ENCODE peak calls at places on chromosomes 13 and 19, in five cellular contexts. One of them, this sample, is unnamed. For H3K36me3, the result is how much of the 10 kb centered on the place peaks cover.

GRCh38 chr19:12647490-12648071 is 19.0 kb downstream of the MAN2B1 start:
- DNase-seq in MM.1S: no peak
- DNase-seq in small intestine: peak
- DNase-seq in heart right ventricle: peak
- DNase-seq in tibial artery: no peak
- DNase-seq in this sample: no peak

GRCh38 chr19:38228491-38229439 is 4.7 kb upstream of the DPF1 start:
- DNase-seq in heart right ventricle: no peak
- DNase-seq in small intestine: no peak
- DNase-seq in tibial artery: no peak
- DNase-seq in MM.1S: no peak
- DNase-seq in this sample: no peak

GRCh38 chr13:98405107-98405571 is 171.8 kb downstream of the STK24 start:
- DNase-seq in heart right ventricle: no peak
- DNase-seq in MM.1S: no peak
- DNase-seq in tibial artery: no peak
- DNase-seq in small intestine: no peak
- DNase-seq in this sample: no peak

GRCh38 chr19:8494158-8494557 is 8.3 kb downstream of the PRAM1 start:
- DNase-seq in MM.1S: no peak
- DNase-seq in heart right ventricle: no peak
- DNase-seq in small intestine: no peak
- DNase-seq in tibial artery: no peak
- DNase-seq in this sample: no peak

GRCh38 chr19:46133101-46133627 is 8.7 kb upstream of the IGFL3 start:
- DNase-seq in MM.1S: no peak
- DNase-seq in tibial artery: peak
- DNase-seq in heart right ventricle: no peak
- DNase-seq in small intestine: peak
- DNase-seq in this sample: peak

GRCh38 chr13:21045101-21045500 is 16.3 kb downstream of the LATS2 start:
- DNase-seq in heart right ventricle: no peak
- DNase-seq in small intestine: no peak
- DNase-seq in MM.1S: no peak
- DNase-seq in tibial artery: no peak
- DNase-seq in this sample: no peak

GRCh38 chr13:59750860-59751259 is 412.9 kb downstream of the DIAPH3 start:
- DNase-seq in MM.1S: no peak
- DNase-seq in heart right ventricle: no peak
- DNase-seq in tibial artery: no peak
- DNase-seq in small intestine: no peak
- DNase-seq in this sample: no peak

GRCh38 chr19:47315125-47315821 is 5.6 kb downstream of the C5AR1 start:
- DNase-seq in MM.1S: peak
- DNase-seq in tibial artery: peak
- DNase-seq in heart right ventricle: no peak
- DNase-seq in small intestine: peak
- DNase-seq in this sample: peak

GRCh38 chr13:92225861-92226260 is 827.4 kb downstream of the GPC5 start:
- DNase-seq in heart right ventricle: no peak
- DNase-seq in tibial artery: no peak
- DNase-seq in MM.1S: no peak
- DNase-seq in small intestine: no peak
- DNase-seq in this sample: no peak

GRCh38 chr13:65971541-65971940 is 1258.6 kb downstream of the PCDH9 start:
- DNase-seq in tibial artery: no peak
- DNase-seq in MM.1S: no peak
- DNase-seq in heart right ventricle: no peak
- DNase-seq in small intestine: no peak
- DNase-seq in this sample: no peak

DNA sequence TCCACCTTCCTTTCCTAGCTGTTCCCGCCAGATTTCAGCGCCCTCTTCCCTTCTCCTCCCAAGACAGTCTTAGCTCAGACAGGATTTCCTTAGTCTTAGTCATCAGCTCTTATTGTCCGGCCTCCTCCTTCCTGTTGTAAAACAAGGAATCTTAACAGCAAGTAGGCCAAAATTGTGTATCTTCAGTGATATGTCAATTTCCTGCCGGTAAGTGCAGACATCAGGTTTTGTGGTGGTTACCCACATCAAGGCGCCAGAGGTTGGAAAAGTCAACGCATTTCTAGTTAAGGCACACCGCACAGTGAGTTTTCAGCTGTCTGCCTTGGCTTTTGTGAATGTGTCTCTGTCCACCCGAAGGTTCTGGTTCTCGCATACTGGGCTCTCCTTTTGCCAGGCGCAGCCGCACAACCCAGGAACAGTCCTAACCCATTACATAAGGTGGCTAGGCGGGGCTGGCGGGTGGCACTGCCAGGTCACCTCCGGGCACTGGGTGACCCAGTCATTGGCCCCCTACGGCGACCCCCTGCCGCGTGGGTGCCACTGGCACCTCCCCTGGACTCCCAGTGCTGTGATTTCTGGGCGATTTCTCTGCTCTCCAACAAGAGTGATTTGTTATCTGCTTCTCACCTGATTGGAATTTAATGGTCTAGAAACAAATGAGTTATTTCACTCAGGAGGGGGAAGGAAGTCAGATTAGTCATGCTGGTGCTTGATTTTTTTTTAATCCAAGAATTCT is 12.9 kb downstream of the COL4A2 start:
- DNase-seq in MM.1S: no peak
- DNase-seq in heart right ventricle: no peak
- DNase-seq in tibial artery: no peak
- DNase-seq in small intestine: no peak
- DNase-seq in this sample: peak
- H3K4me3 ChIP-seq in MM.1S: no peak
- H3K4me3 ChIP-seq in heart right ventricle: no peak
- H3K4me3 ChIP-seq in tibial artery: no peak
- H3K4me3 ChIP-seq in small intestine: no peak
- H3K4me3 ChIP-seq in this sample: no peak

DNA sequence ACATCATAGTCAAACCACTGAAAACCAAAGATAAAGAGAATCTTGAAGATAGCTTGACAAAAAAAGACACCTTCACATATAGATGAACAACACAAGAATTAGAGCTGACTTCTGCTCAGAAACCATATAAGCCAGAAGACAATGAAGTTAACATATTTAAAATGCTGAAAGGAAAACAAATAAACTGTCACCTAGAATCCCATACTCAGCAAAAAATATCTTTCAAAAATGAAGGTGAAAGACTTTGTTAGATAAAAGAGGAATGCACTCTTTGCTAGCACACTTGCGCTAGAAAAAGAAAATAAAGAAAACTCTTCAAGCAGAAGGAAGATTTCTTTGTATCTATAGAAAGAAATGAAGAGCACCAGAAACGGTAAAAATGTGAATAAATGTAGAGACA is 49.5 kb downstream of the PARP4 start:
- DNase-seq in small intestine: no peak
- DNase-seq in MM.1S: no peak
- DNase-seq in heart right ventricle: no peak
- DNase-seq in tibial artery: no peak
- DNase-seq in this sample: no peak
- H3K36me3 ChIP-seq in small intestine: under half
- H3K36me3 ChIP-seq in MM.1S: under half
- H3K36me3 ChIP-seq in heart right ventricle: half or more
- H3K36me3 ChIP-seq in tibial artery: under half
- H3K36me3 ChIP-seq in this sample: half or more

DNA sequence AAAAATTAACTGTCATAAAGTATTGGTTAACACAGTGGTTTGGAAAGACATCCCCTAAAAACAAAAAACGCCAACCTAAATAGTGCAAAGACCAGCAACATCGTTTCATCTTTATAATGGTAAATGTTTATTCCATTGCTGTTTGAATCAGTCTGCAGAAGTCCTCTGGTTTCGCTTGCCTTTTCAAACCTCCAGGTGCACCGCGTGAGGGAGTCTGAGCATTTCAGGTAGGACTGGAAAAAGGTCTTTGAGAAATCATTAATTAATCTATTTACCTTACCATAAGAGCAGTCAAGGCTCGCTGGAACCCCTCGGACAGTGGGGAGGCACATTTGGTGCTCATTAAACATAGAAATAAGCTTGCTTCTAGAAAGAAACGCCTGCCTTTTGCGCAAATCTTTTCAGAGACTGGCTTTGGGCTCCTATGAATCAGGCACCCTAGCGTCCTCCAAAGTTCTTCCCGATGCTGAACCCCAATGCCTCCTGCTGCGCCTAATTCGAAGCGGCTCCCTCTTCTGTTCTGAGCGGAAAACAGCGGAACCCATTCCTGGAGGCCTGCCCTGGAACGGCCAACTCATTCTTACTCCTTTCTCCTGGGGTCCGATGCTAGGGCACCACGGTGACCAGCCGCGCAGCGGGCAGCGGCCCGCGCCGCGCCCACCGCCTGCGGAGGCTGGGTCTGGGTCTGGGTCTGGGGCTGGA is 942 bp upstream of the MTUS2 start:
- DNase-seq in tibial artery: no peak
- DNase-seq in heart right ventricle: no peak
- DNase-seq in small intestine: peak
- DNase-seq in MM.1S: peak
- DNase-seq in this sample: peak
- H3K4me3 ChIP-seq in tibial artery: peak
- H3K4me3 ChIP-seq in heart right ventricle: peak
- H3K4me3 ChIP-seq in small intestine: no peak
- H3K4me3 ChIP-seq in MM.1S: peak
- H3K4me3 ChIP-seq in this sample: no peak

GRCh38 chr19:18518639-18519038 is 3.2 kb downstream of the ELL start:
- DNase-seq in small intestine: no peak
- DNase-seq in heart right ventricle: no peak
- DNase-seq in tibial artery: no peak
- DNase-seq in MM.1S: no peak
- DNase-seq in this sample: no peak
- H3K36me3 ChIP-seq in small intestine: under half
- H3K36me3 ChIP-seq in heart right ventricle: under half
- H3K36me3 ChIP-seq in tibial artery: under half
- H3K36me3 ChIP-seq in MM.1S: under half
- H3K36me3 ChIP-seq in this sample: under half

DNA sequence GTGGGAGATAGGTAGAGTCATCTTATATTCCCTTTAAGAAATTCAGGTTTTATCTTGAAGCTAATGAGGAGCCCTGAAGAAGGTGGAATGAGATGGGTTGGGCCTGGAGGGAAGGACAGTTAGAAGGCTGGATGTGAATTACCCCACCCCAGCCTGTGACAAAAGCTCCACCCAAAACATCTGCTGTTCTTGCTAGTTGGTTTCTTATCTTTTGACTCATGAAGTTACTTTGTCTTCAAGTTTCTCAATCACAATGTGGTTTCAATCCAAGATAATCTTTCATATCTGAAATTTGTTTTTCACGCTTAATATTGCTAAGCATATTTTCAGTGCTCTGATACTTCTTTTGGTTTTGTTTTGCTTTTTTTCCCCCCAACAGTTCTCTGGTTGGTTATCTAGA is 38.3 kb upstream of the HMGB1 start:
- DNase-seq in small intestine: peak
- DNase-seq in tibial artery: no peak
- DNase-seq in heart right ventricle: no peak
- DNase-seq in MM.1S: peak
- DNase-seq in this sample: no peak
- H3K4me3 ChIP-seq in small intestine: no peak
- H3K4me3 ChIP-seq in tibial artery: no peak
- H3K4me3 ChIP-seq in heart right ventricle: no peak
- H3K4me3 ChIP-seq in MM.1S: peak
- H3K4me3 ChIP-seq in this sample: no peak

GRCh38 chr19:4449022-4449825 is 8.4 kb downstream of the UBXN6 start:
- DNase-seq in tibial artery: peak
- DNase-seq in MM.1S: no peak
- DNase-seq in small intestine: no peak
- DNase-seq in heart right ventricle: peak
- DNase-seq in this sample: no peak
- H3K36me3 ChIP-seq in tibial artery: half or more
- H3K36me3 ChIP-seq in MM.1S: under half
- H3K36me3 ChIP-seq in small intestine: under half
- H3K36me3 ChIP-seq in heart right ventricle: half or more
- H3K36me3 ChIP-seq in this sample: under half

GRCh38 chr19:2611483-2612464 is 90.7 kb downstream of the GNG7 start:
- DNase-seq in small intestine: no peak
- DNase-seq in tibial artery: peak
- DNase-seq in heart right ventricle: no peak
- DNase-seq in MM.1S: no peak
- DNase-seq in this sample: no peak
- H3K4me3 ChIP-seq in small intestine: no peak
- H3K4me3 ChIP-seq in tibial artery: no peak
- H3K4me3 ChIP-seq in heart right ventricle: peak
- H3K4me3 ChIP-seq in MM.1S: no peak
- H3K4me3 ChIP-seq in this sample: no peak